ENCODE peak calls at places on chromosome 18, in five cellular contexts. D, G, N, L and J are unnamed samples.
A peak's percentile ranks its signal among the peaks of the same experiment; 100 is the strongest.

GRCh38 chr18:59123588-59124369 is 15.9 kb upstream of the SEC11C start:
- DNase-seq in N (no peak), G (no peak), L (peak; percentile 62), D (no peak), J (peak; percentile 61)

GRCh38 chr18:74476154-74476553 is 19.0 kb upstream of the DIPK1C start:
- DNase-seq in L (peak; percentile 38), G (peak; percentile 55), N (no peak), D (peak; percentile 51), J (peak; percentile 48)

GRCh38 chr18:36454848-36455458 is 157.4 kb downstream of the FHOD3 start:
- DNase-seq in L (no peak), D (no peak), N (no peak), G (no peak), J (no peak)

GRCh38 chr18:63832470-63832869 is 55.0 kb upstream of the SERPINB2 start:
- DNase-seq in L (no peak), N (no peak), D (no peak), G (no peak), J (peak; percentile 13)

GRCh38 chr18:72672364-72673151 is 128.4 kb upstream of the CBLN2 start:
- DNase-seq in N (peak; percentile 27), L (peak; percentile 16), D (peak; percentile 60), G (no peak), J (no peak)

GRCh38 chr18:2316686-2317308 is 254.5 kb downstream of the METTL4 start:
- DNase-seq in D (no peak), G (no peak), N (no peak), L (no peak), J (no peak)

GRCh38 chr18:57970356-57971095 is 73.5 kb upstream of the NEDD4L start:
- DNase-seq in N (no peak), G (peak; percentile 68), L (no peak), D (peak; percentile 70), J (peak; percentile 88)

GRCh38 chr18:46152436-46152807 is 48.2 kb downstream of the HAUS1 start:
- DNase-seq in G (no peak), D (no peak), N (no peak), L (peak; percentile 34), J (no peak)

GRCh38 chr18:500230-500555 is 308 bp downstream of the COLEC12 start:
- DNase-seq in D (peak; percentile 65), G (peak; percentile 39), L (no peak), N (peak; percentile 23), J (no peak)

GRCh38 chr18:79578396-79579260 is 101.0 kb upstream of the CTDP1 start:
- DNase-seq in D (no peak), L (no peak), N (no peak), G (peak; percentile 17), J (no peak)

GRCh38 chr18:7593194-7593819 is 26.2 kb downstream of the PTPRM start:
- DNase-seq in D (no peak), N (no peak), G (no peak), L (no peak), J (no peak)

GRCh38 chr18:79912994-79913831 is 38.2 kb downstream of the SLC66A2 start:
- DNase-seq in L (no peak), D (no peak), N (no peak), G (peak; percentile 24), J (no peak)

GRCh38 chr18:11052800-11053199 is 96.6 kb downstream of the PIEZO2 start:
- DNase-seq in L (peak; percentile 87), D (peak; percentile 49), N (no peak), G (no peak), J (no peak)

GRCh38 chr18:28189400-28190239 is 12.7 kb upstream of the CDH2 start:
- DNase-seq in G (peak; percentile 52), N (no peak), L (peak; percentile 59), D (peak; percentile 83), J (peak; percentile 85)

GRCh38 chr18:36468161-36468560 is 170.6 kb downstream of the FHOD3 start:
- DNase-seq in G (no peak), L (no peak), D (peak; percentile 91), N (no peak), J (peak; percentile 90)

GRCh38 chr18:42578781-42579180 is 536.7 kb downstream of the RIT2 start:
- DNase-seq in L (peak; percentile 44), D (no peak), G (no peak), N (no peak), J (peak; percentile 86)

GRCh38 chr18:34880882-34881852 is 160.0 kb upstream of the MAPRE2 start:
- DNase-seq in G (no peak), D (no peak), L (peak; percentile 34), N (no peak), J (no peak)

GRCh38 chr18:35609236-35609635 is 27.7 kb downstream of the GALNT1 start:
- DNase-seq in G (no peak), N (no peak), L (no peak), D (no peak), J (no peak)

GRCh38 chr18:37734406-37734805 is 168.8 kb upstream of the CELF4 start:
- DNase-seq in D (no peak), N (no peak), G (no peak), L (no peak), J (no peak)

GRCh38 chr18:25351773-25352628 is at the start of gene ZNF521:
- DNase-seq in L (peak; percentile 96), G (peak; percentile 87), N (peak; percentile 95), D (peak; percentile 96), J (peak; percentile 51)

GRCh38 chr18:25352629-25353005 is 651 bp upstream of the ZNF521 start:
- DNase-seq in N (peak; percentile 23), L (no peak), D (no peak), G (no peak), J (peak; percentile 12)

GRCh38 chr18:25349926-25350560 is 1.9 kb downstream of the ZNF521 start:
- DNase-seq in N (peak; percentile 41), G (peak; percentile 41), D (peak; percentile 29), L (peak; percentile 32), J (no peak)

GRCh38 chr18:25350561-25351201 is 1.3 kb downstream of the ZNF521 start:
- DNase-seq in N (peak; percentile 31), G (peak; percentile 28), D (peak; percentile 37), L (peak; percentile 70), J (peak; percentile 17)

DNA sequence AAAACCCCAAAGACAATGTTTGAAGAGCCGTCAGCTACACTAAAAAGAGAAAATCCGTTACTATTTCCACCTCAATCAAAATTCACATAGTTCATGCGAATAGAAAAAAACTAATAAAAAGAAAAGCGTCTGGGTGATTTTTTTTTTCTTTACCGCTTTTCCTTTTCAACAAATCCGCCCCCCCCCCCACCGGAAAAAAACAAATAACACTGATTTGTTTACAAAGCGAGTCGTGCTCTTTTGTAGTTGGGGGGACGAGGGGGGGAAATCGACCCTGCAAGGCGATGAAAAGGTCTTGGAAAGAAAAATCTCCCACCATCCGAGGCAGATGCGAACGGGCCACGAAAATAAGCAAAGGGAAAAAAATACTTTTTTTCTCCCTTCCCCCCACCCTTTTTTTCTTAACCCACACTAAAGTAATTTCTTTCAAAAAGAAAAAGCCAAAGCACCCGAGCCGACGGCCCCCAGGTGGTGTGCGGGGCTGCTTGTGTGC is 640 bp downstream of the ZNF521 start:
- DNase-seq in L (peak; percentile 49), G (no peak), D (no peak), N (peak; percentile 51), J (no peak)
- H3K4ac ChIP-seq in L (peak overlapping the region; percentile 35), G (no peak overlapping the region), D (no peak overlapping the region), N (no peak overlapping the region), J (peak overlapping the region; percentile 78)

GRCh38 chr18:25109484-25109883 is 242.5 kb downstream of the ZNF521 start:
- DNase-seq in D (no peak), G (no peak), N (no peak), L (peak; percentile 45), J (no peak)

GRCh38 chr18:25113081-25113480 is 238.9 kb downstream of the ZNF521 start:
- DNase-seq in L (peak; percentile 26), N (no peak), G (peak; percentile 28), D (peak; percentile 20), J (no peak)

GRCh38 chr18:25111382-25112070 is 240.4 kb downstream of the ZNF521 start:
- DNase-seq in N (peak; percentile 36), D (no peak), L (peak; percentile 60), G (no peak), J (no peak)
- H3K4ac ChIP-seq in N (no peak overlapping the region), D (no peak overlapping the region), L (no peak overlapping the region), G (no peak overlapping the region), J (no peak overlapping the region)

GRCh38 chr18:23102498-23103260 is 32.6 kb upstream of the CABLES1 start:
- DNase-seq in L (no peak), N (no peak), D (no peak), G (no peak), J (peak; percentile 88)

GRCh38 chr18:23105581-23106219 is 29.6 kb upstream of the CABLES1 start:
- DNase-seq in G (no peak), L (no peak), N (no peak), D (no peak), J (peak; percentile 90)

GRCh38 chr18:23106575-23106974 is 28.7 kb upstream of the CABLES1 start:
- DNase-seq in G (no peak), L (peak; percentile 98), D (peak; percentile 69), N (no peak), J (peak; percentile 87)

GRCh38 chr18:23105030-23105429 is 30.3 kb upstream of the CABLES1 start:
- DNase-seq in D (no peak), G (no peak), N (no peak), L (no peak), J (peak; percentile 90)

GRCh38 chr18:23103449-23103848 is 31.8 kb upstream of the CABLES1 start:
- DNase-seq in D (peak; percentile 30), L (no peak), G (no peak), N (no peak), J (peak; percentile 29)
- H3K4ac ChIP-seq in D (no peak overlapping the region), L (no peak overlapping the region), G (no peak overlapping the region), N (no peak overlapping the region), J (no peak overlapping the region)

DNA sequence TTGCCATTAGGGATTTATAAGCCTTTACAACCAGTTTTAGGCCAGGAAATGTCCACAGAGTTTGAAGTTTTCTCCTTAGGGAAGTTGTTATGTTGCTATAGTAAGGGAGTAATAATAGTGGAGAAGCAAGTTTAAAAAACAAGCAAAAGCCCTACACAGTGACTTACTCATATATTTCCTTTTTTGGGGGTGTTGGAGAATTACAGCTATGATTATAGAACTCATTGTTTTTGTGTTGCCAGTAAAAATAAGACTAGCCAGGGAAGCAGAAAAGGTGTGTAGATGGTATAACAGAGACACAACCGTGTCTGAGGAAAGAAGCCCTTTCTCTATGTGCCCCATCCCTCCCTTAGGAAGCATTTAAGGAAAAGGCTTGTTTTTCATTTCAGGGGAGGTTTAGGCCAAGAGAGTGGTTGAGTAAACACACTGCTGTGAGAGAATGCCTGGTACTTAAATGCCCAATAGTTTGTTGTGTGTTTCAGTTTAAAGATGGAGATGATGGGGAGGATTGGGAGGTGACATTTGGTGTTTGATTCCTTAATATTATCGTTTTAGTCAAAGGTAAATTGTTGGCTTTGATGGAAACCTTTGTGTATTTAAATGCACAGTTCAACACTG is 2.4 kb downstream of the VAPA start:
- DNase-seq in N (no peak), L (peak; percentile 53), G (no peak), D (no peak), J (no peak)
- H3K4ac ChIP-seq in N (no peak overlapping the region), L (no peak overlapping the region), G (no peak overlapping the region), D (no peak overlapping the region), J (peak overlapping the region; percentile 60)

DNA sequence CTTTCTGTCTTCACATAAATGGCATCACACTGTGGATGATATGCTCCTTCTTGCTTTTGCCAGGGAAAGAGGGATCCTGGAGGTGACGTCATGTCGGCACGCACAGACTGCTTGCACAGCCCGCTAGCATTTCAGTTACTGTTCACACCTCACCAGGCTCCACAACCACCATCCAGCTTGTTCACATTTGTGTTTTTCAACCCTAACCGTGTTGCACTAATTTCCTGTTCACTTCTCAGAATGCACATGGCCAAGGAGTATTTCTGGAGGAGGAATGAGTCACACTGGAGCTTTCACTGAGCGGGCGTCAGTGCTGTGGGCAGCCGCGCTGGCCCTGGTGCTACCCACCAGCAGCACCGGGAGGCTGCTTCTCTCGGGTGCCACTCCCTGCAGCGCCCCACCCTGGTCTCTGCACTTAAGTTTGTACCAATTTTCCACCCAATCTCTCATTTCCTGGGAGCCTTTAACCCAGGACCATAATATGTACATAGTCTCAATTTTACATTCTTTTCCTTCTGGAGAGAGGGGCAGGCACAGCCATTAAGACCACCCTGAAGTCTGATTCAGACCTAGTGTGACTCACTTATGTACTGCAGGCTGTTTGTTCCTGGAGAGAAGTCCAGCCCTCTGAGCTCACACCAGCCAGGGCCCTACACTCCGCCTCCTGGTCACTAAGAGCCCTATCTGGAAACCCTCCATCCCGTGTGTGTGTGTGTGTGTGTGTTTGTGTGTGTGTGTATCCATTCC is 65.1 kb downstream of the MBP start:
- DNase-seq in L (peak; percentile 98), N (no peak), G (no peak), D (peak; percentile 60), J (peak; percentile 72)
- H3K4ac ChIP-seq in L (no peak overlapping the region), N (no peak overlapping the region), G (no peak overlapping the region), D (no peak overlapping the region), J (no peak overlapping the region)